ENCODE peak calls at places on chromosome 11, in seven cellular contexts. K is hepatocyte; R is CD8-positive, alpha-beta T cell; G is OCI-LY7; Q is Peyer's patch; B is psoas muscle; Z is PC-9. A is an unnamed sample. For H3K9me3, the result is how much of the 10 kb centered on the place peaks cover.

GRCh38 chr11:57324154-57324885 is 432 bp downstream of the TNKS1BP1 start:
- DNase-seq in K (peak), R (no peak), G (no peak), Q (no peak), B (peak), Z (peak), A (peak)

GRCh38 chr11:117458275-117459120 is 130.8 kb downstream of the CEP164 start:
- DNase-seq in K (no peak), R (no peak), G (no peak), Q (no peak), B (no peak), Z (no peak), A (no peak)

GRCh38 chr11:36583667-36584066 is 10.6 kb upstream of the IFTAP start:
- DNase-seq in K (no peak), R (no peak), G (no peak), Q (no peak), B (no peak), Z (no peak), A (no peak)

GRCh38 chr11:127789887-127790286 is 789.3 kb upstream of the KIRREL3 start:
- DNase-seq in K (peak), R (no peak), G (peak), Q (no peak), B (no peak), Z (no peak), A (no peak)

GRCh38 chr11:70760416-70761020 is 362.2 kb downstream of the CTTN start:
- DNase-seq in K (no peak), R (no peak), G (no peak), Q (no peak), B (no peak), Z (peak), A (no peak)

GRCh38 chr11:46543564-46543963 is 50.3 kb downstream of the AMBRA1 start:
- DNase-seq in K (no peak), R (no peak), G (no peak), Q (no peak), B (no peak), Z (no peak), A (no peak)

GRCh38 chr11:104943561-104943960 is 24.8 kb downstream of the CASP4 start:
- DNase-seq in K (no peak), R (no peak), G (no peak), Q (no peak), B (no peak), Z (no peak), A (no peak)

GRCh38 chr11:116984589-116984988 is 113.6 kb downstream of the SIK3 start:
- DNase-seq in K (peak), R (no peak), G (no peak), Q (no peak), B (no peak), Z (no peak), A (no peak)

GRCh38 chr11:68632802-68633201 is 51.5 kb upstream of the GAL start:
- DNase-seq in K (peak), R (peak), G (peak), Q (peak), B (no peak), Z (peak), A (no peak)

GRCh38 chr11:132422725-132423124 is 1052.3 kb downstream of the NTM start:
- DNase-seq in K (no peak), R (no peak), G (no peak), Q (no peak), B (no peak), Z (no peak), A (no peak)
- H3K9me3 ChIP-seq in K (under half), R (under half), G (under half), Q (under half), B (under half), Z (under half), A (under half)

GRCh38 chr11:64298966-64299846 is 952 bp upstream of the CATSPERZ start:
- DNase-seq in K (peak), R (no peak), G (no peak), Q (no peak), B (peak), Z (peak), A (peak)

GRCh38 chr11:64296830-64297721 is 3.1 kb upstream of the CATSPERZ start:
- DNase-seq in K (peak), R (no peak), G (no peak), Q (no peak), B (no peak), Z (no peak), A (no peak)

GRCh38 chr11:64303109-64304031 is 2.0 kb upstream of the ESRRA start:
- DNase-seq in K (peak), R (no peak), G (no peak), Q (no peak), B (no peak), Z (no peak), A (no peak)

GRCh38 chr11:64297722-64298358 is 2.3 kb upstream of the CATSPERZ start:
- DNase-seq in K (no peak), R (no peak), G (no peak), Q (no peak), B (no peak), Z (no peak), A (no peak)

GRCh38 chr11:64299847-64300648 is at the start of gene CATSPERZ:
- DNase-seq in K (no peak), R (no peak), G (no peak), Q (no peak), B (no peak), Z (no peak), A (no peak)
- H3K4me3 ChIP-seq in K (peak), R (peak), G (peak), Q (peak), B (peak), Z (peak), A (peak)

DNA sequence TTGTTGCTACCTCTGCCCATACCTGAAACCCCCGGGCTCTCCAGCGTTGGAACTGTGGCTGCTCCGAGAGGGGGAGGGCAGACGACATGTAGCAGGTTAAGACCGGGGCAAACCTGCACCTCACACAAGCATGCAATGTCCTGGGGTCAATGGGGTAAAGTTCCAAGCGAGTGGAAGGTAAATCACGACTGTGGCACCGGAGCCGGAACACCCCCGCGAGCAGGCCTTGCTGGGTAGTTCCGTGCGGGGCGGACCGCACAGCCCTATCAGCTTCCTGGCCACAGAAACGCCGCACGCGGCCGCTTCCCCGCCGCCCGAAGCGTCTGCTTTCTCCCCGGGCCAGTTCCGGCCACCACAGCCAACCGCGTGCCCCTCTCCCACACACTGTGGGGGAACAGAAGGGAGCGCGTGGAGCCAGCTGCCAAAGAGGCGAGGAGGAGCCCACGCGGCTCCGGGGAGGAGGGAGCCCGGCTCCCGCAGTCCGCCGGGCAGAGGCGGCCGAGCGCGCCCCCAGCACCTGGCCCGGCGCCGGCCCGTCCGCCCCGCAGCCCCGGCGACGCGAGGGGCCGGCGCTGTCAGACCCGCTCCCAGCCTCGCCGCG is 1.6 kb downstream of the SPTBN2 start:
- DNase-seq in K (peak), R (peak), G (peak), Q (no peak), B (peak), Z (no peak), A (peak)
- H3K27ac ChIP-seq in K (peak), R (no peak), G (no peak), Q (no peak), B (no peak), Z (no peak), A (peak)

GRCh38 chr11:3357302-3357701 is 21.6 kb downstream of the ZNF195 start:
- DNase-seq in K (no peak), R (no peak), G (no peak), Q (no peak), B (no peak), Z (no peak), A (no peak)

GRCh38 chr11:3353066-3353465 is 25.9 kb downstream of the ZNF195 start:
- DNase-seq in K (no peak), R (no peak), G (no peak), Q (no peak), B (no peak), Z (no peak), A (no peak)

GRCh38 chr11:3356858-3357257 is 22.1 kb downstream of the ZNF195 start:
- DNase-seq in K (no peak), R (no peak), G (no peak), Q (no peak), B (no peak), Z (no peak), A (no peak)

GRCh38 chr11:3359092-3359824 is 19.7 kb downstream of the ZNF195 start:
- DNase-seq in K (no peak), R (no peak), G (no peak), Q (no peak), B (no peak), Z (no peak), A (no peak)

DNA sequence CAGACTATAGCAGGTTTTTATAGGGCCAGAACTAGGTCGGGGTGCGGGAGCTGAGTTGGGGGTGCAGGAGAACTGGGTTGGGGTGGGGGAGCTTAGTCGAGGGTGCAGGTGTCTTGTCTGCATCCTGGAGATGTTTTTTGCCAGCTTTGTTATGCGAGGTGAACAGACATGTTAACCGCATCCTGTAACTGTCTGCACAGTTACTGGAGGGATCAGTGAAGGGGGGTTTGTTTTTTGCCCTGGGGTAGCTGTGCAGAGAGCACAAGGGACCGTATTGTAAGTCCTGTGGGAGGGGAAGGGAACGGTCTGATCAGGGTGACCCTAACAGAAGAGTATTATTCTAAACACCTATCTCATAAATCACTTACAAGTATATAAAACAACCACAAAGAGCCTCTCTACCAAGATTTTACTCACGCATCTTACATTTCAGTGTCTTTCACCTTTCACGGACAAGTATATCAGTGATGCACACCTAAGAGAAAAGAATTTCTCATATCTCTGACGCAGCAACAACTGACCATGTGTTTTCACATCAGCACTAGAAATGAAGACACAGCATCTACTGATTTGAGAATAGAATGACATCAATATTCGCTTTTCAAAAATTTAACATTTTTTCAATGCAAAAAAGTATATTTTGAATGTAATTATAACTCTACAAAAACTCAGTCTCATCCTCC is 20.8 kb downstream of the ZNF195 start:
- DNase-seq in K (no peak), R (no peak), G (no peak), Q (no peak), B (no peak), Z (no peak), A (no peak)
- H3K9me3 ChIP-seq in K (half or more), R (half or more), G (under half), Q (under half), B (half or more), Z (under half), A (under half)

GRCh38 chr11:67421421-67422031 is 6.0 kb downstream of the CARNS1 start:
- DNase-seq in K (no peak), R (no peak), G (no peak), Q (no peak), B (no peak), Z (no peak), A (no peak)
- H3K4me3 ChIP-seq in K (no peak), R (no peak), G (peak), Q (peak), B (peak), Z (peak), A (peak)

A was measured in testis.